ENCODE peak calls at places on chromosome 7, in four cellular contexts. S is spleen, D is GM06990, O is sigmoid colon. L is an unnamed sample.

GRCh38 chr7:51732951-51733350 is 416.3 kb upstream of the COBL start:
- DNase-seq in S (no peak), D (no peak), O (no peak), L (no peak)

GRCh38 chr7:101945034-101945758 is 127.8 kb downstream of the CUX1 start:
- DNase-seq in S (no peak), D (no peak), O (peak; percentile 84), L (no peak)

GRCh38 chr7:29563590-29564454 is at the start of gene PRR15:
- DNase-seq in S (peak; percentile 77), D (no peak), O (peak; percentile 63), L (peak; percentile 95)

GRCh38 chr7:30119890-30120577 is 14.8 kb upstream of the MTURN start:
- DNase-seq in S (no peak), D (no peak), O (no peak), L (no peak)

GRCh38 chr7:137940656-137941518 is 61.0 kb downstream of the CREB3L2 start:
- DNase-seq in S (no peak), D (no peak), O (no peak), L (peak; percentile 31)

GRCh38 chr7:4791738-4792536 is 16.5 kb downstream of the AP5Z1 start:
- DNase-seq in S (peak; percentile 94), D (peak; percentile 76), O (peak; percentile 87), L (no peak)

GRCh38 chr7:92961966-92962365 is 125.6 kb upstream of the CDK6 start:
- DNase-seq in S (no peak), D (no peak), O (no peak), L (no peak)

GRCh38 chr7:90232440-90232839 is 12.5 kb upstream of the CFAP69 start:
- DNase-seq in S (no peak), D (no peak), O (no peak), L (no peak)

GRCh38 chr7:112383671-112384417 is 66.4 kb upstream of the IFRD1 start:
- DNase-seq in S (no peak), D (peak; percentile 10), O (no peak), L (no peak)

GRCh38 chr7:155453296-155454182 is 4.4 kb upstream of the EN2 start:
- DNase-seq in S (peak; percentile 56), D (no peak), O (no peak), L (no peak)

GRCh38 chr7:122407195-122407594 is 102.6 kb upstream of the FEZF1 start:
- DNase-seq in S (no peak), D (no peak), O (no peak), L (no peak)

GRCh38 chr7:47571355-47572100 is 10.4 kb downstream of the TNS3 start:
- DNase-seq in S (peak; percentile 92), D (no peak), O (peak; percentile 84), L (peak; percentile 91)

GRCh38 chr7:91596287-91596686 is 284.2 kb downstream of the MTERF1 start:
- DNase-seq in S (no peak), D (no peak), O (no peak), L (no peak)

GRCh38 chr7:102471791-102472125 is 7.0 kb downstream of the POLR2J start:
- DNase-seq in S (peak; percentile 68), D (peak; percentile 11), O (no peak), L (no peak)

GRCh38 chr7:100963386-100963785 is 6.0 kb upstream of the MUC12 start:
- DNase-seq in S (no peak), D (no peak), O (no peak), L (no peak)

GRCh38 chr7:128692623-128693270 is 20.7 kb downstream of the GARIN1A start:
- DNase-seq in S (no peak), D (no peak), O (no peak), L (no peak)

GRCh38 chr7:80053098-80053497 is 81.5 kb upstream of the GNAI1 start:
- DNase-seq in S (no peak), D (no peak), O (no peak), L (no peak)

GRCh38 chr7:108662783-108663182 is 93.1 kb downstream of the DNAJB9 start:
- DNase-seq in S (no peak), D (no peak), O (no peak), L (no peak)

GRCh38 chr7:32459767-32460166 is 30.4 kb downstream of the LSM5 start:
- DNase-seq in S (no peak), D (no peak), O (no peak), L (no peak)

GRCh38 chr7:50679218-50680007 is 103.3 kb downstream of the GRB10 start:
- DNase-seq in S (no peak), D (no peak), O (no peak), L (no peak)

GRCh38 chr7:137847418-137848050 is 760 bp upstream of the DGKI start:
- DNase-seq in S (no peak), D (no peak), O (no peak), L (no peak)

GRCh38 chr7:44761207-44762161 is 12.8 kb downstream of the ZMIZ2 start:
- DNase-seq in S (no peak), D (no peak), O (peak; percentile 87), L (no peak)

GRCh38 chr7:117119192-117119924 is 166.1 kb downstream of the ST7 start:
- DNase-seq in S (peak; percentile 82), D (peak; percentile 14), O (peak; percentile 87), L (no peak)

GRCh38 chr7:20200361-20200760 is 16.8 kb downstream of the MACC1 start:
- DNase-seq in S (no peak), D (no peak), O (no peak), L (no peak)

GRCh38 chr7:20198295-20198694 is 18.9 kb downstream of the MACC1 start:
- DNase-seq in S (no peak), D (no peak), O (no peak), L (no peak)

GRCh38 chr7:20199015-20199737 is 18.0 kb downstream of the MACC1 start:
- DNase-seq in S (peak; percentile 76), D (peak; percentile 68), O (no peak), L (peak; percentile 91)

GRCh38 chr7:20197125-20197524 is 20.1 kb downstream of the MACC1 start:
- DNase-seq in S (no peak), D (no peak), O (no peak), L (no peak)

DNA sequence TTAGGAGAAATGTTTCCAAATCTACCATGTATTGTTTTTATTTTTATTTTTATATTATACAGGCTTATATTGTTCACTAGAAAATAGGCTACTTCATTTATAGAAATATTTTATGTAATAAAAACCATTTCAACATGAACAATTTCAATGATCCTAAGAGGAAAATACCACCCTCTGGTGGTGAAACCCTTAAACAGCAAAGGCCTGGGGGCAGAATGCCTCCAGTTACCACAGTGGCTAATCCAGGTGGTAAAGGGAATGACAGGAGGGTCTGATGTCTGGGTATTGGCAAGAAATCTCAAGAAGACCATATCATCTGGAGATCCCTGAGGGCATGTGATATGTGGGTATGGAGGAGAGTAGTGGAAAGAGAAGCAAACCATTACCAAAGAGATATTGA is 19.3 kb downstream of the MACC1 start:
- DNase-seq in S (no peak), D (no peak), O (no peak), L (no peak)
- TF ChIP-seq CTCF in S (peak; percentile 14), D (peak; percentile 42), O (no peak), L (peak; percentile 64)

GRCh38 chr7:43353902-43354301 is 229.0 kb upstream of the STK17A start:
- DNase-seq in S (no peak), D (no peak), O (no peak), L (no peak)
- TF ChIP-seq CTCF in S (no peak), D (no peak), O (no peak), L (peak; percentile 33)

DNA sequence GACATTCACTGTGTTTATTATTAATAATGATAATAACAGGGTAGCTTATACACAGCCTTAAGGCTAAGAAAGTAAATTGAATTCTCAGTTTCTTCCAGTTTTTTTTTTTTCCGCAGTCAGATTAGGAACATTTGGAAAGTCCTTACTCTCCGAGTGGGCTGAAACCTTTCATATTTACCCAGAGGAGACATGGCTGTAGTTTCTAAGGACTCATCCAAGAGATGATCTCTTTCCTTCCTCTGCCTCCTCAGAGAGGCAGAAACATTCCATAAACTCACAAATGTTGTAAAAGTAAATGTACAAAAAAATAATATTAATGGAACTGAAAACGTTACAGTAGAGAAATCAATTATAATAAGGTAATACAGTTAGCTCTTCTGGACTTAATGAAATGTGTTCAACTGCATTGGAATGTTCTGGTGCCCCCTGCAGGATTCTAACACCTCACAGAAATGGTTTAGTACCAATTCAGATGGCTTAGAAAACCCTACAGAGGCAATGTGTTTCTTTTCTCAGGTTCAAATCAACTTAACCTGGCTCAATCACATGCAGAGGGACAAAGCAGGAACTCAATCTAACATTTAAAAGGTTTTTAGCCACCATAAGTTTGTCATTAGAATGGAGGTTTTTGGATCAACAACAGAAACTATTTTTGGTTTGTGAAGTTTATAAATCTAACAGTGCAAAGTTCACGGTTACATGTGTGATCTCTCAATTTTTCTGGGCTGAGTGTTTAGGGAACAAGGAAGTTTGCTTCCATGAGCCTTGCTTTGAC is 71.7 kb downstream of the ICA1 start:
- DNase-seq in S (no peak), D (peak; percentile 42), O (no peak), L (peak; percentile 34)
- TF ChIP-seq CTCF in S (peak; percentile 72), D (peak; percentile 75), O (peak; percentile 44), L (peak; percentile 77)

DNA sequence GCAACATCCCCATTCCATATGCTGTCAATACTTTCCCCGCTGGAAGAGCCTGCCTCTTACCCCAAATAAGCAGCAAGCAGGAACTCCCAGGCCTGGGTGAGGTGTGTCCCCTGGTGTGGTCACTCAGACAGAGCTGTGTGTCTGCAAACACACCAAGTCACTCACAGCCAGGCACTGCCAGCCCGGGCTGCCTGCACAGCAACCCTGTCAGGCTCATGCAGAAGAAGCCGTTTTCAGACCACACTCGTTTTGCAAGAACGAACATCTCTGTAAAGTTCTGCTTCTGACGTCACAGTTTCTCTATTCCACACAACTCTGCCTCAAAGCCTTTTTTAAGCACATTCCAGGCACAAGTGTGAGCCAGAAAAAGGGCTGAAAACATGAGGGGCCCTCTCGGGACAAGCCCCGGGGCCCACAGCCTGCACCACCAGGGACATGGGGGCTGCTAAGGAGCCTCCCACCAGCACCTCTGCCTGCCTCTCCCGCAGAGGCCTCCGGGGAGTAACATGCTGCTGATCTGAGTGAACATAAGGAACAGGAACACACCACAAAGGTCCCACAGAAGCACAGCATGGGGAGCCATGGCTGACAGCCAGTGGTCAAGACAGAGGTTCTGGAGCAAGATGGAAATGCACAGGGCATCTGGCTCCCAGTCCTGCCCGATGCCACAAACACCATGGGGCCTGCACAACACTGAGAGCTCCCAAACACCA is 11.4 kb downstream of the PTPRN2 start:
- DNase-seq in S (peak; percentile 45), D (no peak), O (no peak), L (no peak)
- TF ChIP-seq CTCF in S (no peak), D (no peak), O (no peak), L (no peak)

DNA sequence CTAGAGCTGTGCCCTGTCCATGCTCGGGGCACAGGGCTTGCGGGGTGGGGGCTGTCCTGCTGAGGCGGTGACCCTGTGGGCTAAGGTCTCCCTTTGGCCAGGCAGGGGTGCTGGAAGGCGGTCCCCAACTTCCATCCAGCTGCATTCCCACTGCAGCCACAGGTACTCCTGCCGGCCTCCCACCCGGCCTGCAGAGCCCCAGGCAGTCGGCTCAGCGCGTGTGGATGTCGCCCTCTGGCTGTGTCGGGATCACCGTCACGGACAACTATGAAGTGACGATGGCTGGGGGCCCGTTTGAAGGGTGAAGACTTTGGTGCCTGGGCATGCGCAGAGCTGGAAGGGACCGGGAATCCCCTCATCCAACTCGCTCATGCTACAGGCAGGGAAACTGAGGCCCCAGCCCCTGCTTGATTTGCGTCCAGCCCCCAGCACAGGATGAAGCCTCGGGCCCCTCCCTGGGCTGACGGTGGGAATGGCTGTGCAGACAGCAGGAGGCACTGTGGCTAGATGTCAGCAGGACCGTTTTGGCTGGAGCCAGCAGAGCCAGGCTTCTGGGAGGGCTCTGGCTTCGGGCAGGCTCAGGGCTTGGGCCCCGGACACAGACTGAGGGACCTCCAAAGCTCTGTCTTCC is 2.3 kb upstream of the TMEM184A start:
- DNase-seq in S (no peak), D (no peak), O (no peak), L (no peak)
- TF ChIP-seq CTCF in S (no peak), D (no peak), O (no peak), L (peak; percentile 36)